ENCODE peak calls at places on chromosomes 5 and 9, in seven cellular contexts. F, V, P, Z, L, U and W are unnamed samples.

GRCh38 chr5:150068071-150068470 is 18.3 kb downstream of the CSF1R start:
- DNase-seq in F (no peak), V (no peak), P (no peak), Z (no peak), L (no peak), U (no peak), W (no peak)

GRCh38 chr9:91880378-91880972 is 69.6 kb downstream of the ROR2 start:
- DNase-seq in F (no peak), V (no peak), P (no peak), Z (no peak), L (no peak), U (no peak), W (no peak)

GRCh38 chr5:108459661-108460170 is 77.8 kb upstream of the FBXL17 start:
- DNase-seq in F (no peak), V (no peak), P (no peak), Z (no peak), L (peak), U (no peak), W (no peak)

GRCh38 chr5:127963233-127963632 is 120.3 kb upstream of the SLC12A2 start:
- DNase-seq in F (no peak), V (no peak), P (no peak), Z (no peak), L (no peak), U (no peak), W (no peak)

GRCh38 chr9:115189686-115190085 is 71.7 kb upstream of the TNC start:
- DNase-seq in F (no peak), V (peak), P (no peak), Z (no peak), L (no peak), U (no peak), W (no peak)

GRCh38 chr9:122144836-122145235 is 14.7 kb downstream of the NDUFA8 start:
- DNase-seq in F (no peak), V (no peak), P (no peak), Z (no peak), L (no peak), U (no peak), W (no peak)

GRCh38 chr5:179344301-179345178 is 721 bp downstream of the ADAMTS2 start:
- DNase-seq in F (no peak), V (no peak), P (peak), Z (no peak), L (no peak), U (no peak), W (peak)

GRCh38 chr5:95870105-95870672 is 47.7 kb upstream of the GLRX start:
- DNase-seq in F (no peak), V (no peak), P (no peak), Z (no peak), L (no peak), U (no peak), W (no peak)

GRCh38 chr5:161261693-161262323 is 284.7 kb downstream of the GABRB2 start:
- DNase-seq in F (no peak), V (no peak), P (no peak), Z (no peak), L (no peak), U (no peak), W (no peak)

GRCh38 chr9:123434619-123435240 is 78.7 kb downstream of the CRB2 start:
- DNase-seq in F (no peak), V (no peak), P (peak), Z (no peak), L (no peak), U (no peak), W (no peak)

GRCh38 chr5:82591021-82591515 is 312.9 kb upstream of the RPS23 start:
- DNase-seq in F (no peak), V (no peak), P (peak), Z (no peak), L (no peak), U (no peak), W (no peak)

GRCh38 chr5:52822437-52822836 is 34.7 kb downstream of the ITGA1 start:
- DNase-seq in F (no peak), V (no peak), P (no peak), Z (no peak), L (no peak), U (no peak), W (no peak)

GRCh38 chr5:56142620-56143431 is 90.3 kb downstream of the ANKRD55 start:
- DNase-seq in F (no peak), V (peak), P (no peak), Z (peak), L (no peak), U (no peak), W (no peak)

GRCh38 chr9:110191616-110192015 is 16.3 kb downstream of the C9orf152 start:
- DNase-seq in F (no peak), V (no peak), P (no peak), Z (no peak), L (no peak), U (no peak), W (no peak)

GRCh38 chr5:156391139-156391538 is 64.2 kb downstream of the SGCD start:
- DNase-seq in F (no peak), V (no peak), P (no peak), Z (no peak), L (no peak), U (no peak), W (no peak)

GRCh38 chr5:63233906-63234305 is 655.3 kb downstream of the LRRC70 start:
- DNase-seq in F (no peak), V (no peak), P (no peak), Z (no peak), L (no peak), U (peak), W (no peak)

GRCh38 chr9:83266618-83267543 is 203.9 kb upstream of the RASEF start:
- DNase-seq in F (no peak), V (no peak), P (no peak), Z (no peak), L (no peak), U (no peak), W (no peak)

GRCh38 chr5:3593771-3594513 is 1.7 kb upstream of the IRX1 start:
- DNase-seq in F (no peak), V (no peak), P (no peak), Z (no peak), L (peak), U (no peak), W (no peak)

GRCh38 chr5:105506692-105507277 is 1944.2 kb upstream of the NUDT12 start:
- DNase-seq in F (no peak), V (no peak), P (peak), Z (no peak), L (no peak), U (no peak), W (no peak)